ENCODE peak calls at places on chromosomes 12 and 14, in five cellular contexts. One of them, this sample, is unnamed.

GRCh38 chr14:81450100-81450531 is 50.0 kb upstream of the STON2 start:
- DNase-seq in MM.1S: no peak
- DNase-seq in naive thymus-derived CD4-positive, alpha-beta T cell: no peak
- DNase-seq in heart right ventricle: peak; percentile 58
- DNase-seq in esophagus squamous epithelium: no peak
- DNase-seq in this sample: no peak

GRCh38 chr12:124428136-124428791 is 133.4 kb downstream of the RFLNA start:
- DNase-seq in MM.1S: no peak
- DNase-seq in naive thymus-derived CD4-positive, alpha-beta T cell: no peak
- DNase-seq in heart right ventricle: peak; percentile 48
- DNase-seq in esophagus squamous epithelium: no peak
- DNase-seq in this sample: no peak

GRCh38 chr12:57227315-57228115 is 2.0 kb upstream of the SHMT2 start:
- DNase-seq in MM.1S: no peak
- DNase-seq in naive thymus-derived CD4-positive, alpha-beta T cell: no peak
- DNase-seq in heart right ventricle: no peak
- DNase-seq in esophagus squamous epithelium: no peak
- DNase-seq in this sample: no peak

GRCh38 chr12:92485356-92486348 is 217.1 kb upstream of the PLEKHG7 start:
- DNase-seq in MM.1S: no peak
- DNase-seq in naive thymus-derived CD4-positive, alpha-beta T cell: no peak
- DNase-seq in heart right ventricle: no peak
- DNase-seq in esophagus squamous epithelium: no peak
- DNase-seq in this sample: no peak

GRCh38 chr14:72906316-72906715 is 12.4 kb upstream of the DPF3 start:
- DNase-seq in MM.1S: no peak
- DNase-seq in naive thymus-derived CD4-positive, alpha-beta T cell: no peak
- DNase-seq in heart right ventricle: no peak
- DNase-seq in esophagus squamous epithelium: no peak
- DNase-seq in this sample: no peak

GRCh38 chr14:22801716-22802115 is 13.5 kb downstream of the SLC7A7 start:
- DNase-seq in MM.1S: no peak
- DNase-seq in naive thymus-derived CD4-positive, alpha-beta T cell: no peak
- DNase-seq in heart right ventricle: no peak
- DNase-seq in esophagus squamous epithelium: no peak
- DNase-seq in this sample: no peak

GRCh38 chr14:106872619-106873446 is 1346.5 kb downstream of the TMEM121 start:
- DNase-seq in MM.1S: peak; percentile 54
- DNase-seq in naive thymus-derived CD4-positive, alpha-beta T cell: peak; percentile 83
- DNase-seq in heart right ventricle: peak; percentile 54
- DNase-seq in esophagus squamous epithelium: no peak
- DNase-seq in this sample: peak; percentile 76

GRCh38 chr12:31951008-31951407 is 8.2 kb upstream of the RESF1 start:
- DNase-seq in MM.1S: no peak
- DNase-seq in naive thymus-derived CD4-positive, alpha-beta T cell: no peak
- DNase-seq in heart right ventricle: no peak
- DNase-seq in esophagus squamous epithelium: no peak
- DNase-seq in this sample: no peak

GRCh38 chr12:90028620-90029051 is 320.0 kb upstream of the ATP2B1 start:
- DNase-seq in MM.1S: no peak
- DNase-seq in naive thymus-derived CD4-positive, alpha-beta T cell: no peak
- DNase-seq in heart right ventricle: no peak
- DNase-seq in esophagus squamous epithelium: no peak
- DNase-seq in this sample: peak; percentile 1

GRCh38 chr12:5124401-5124800 is 80.7 kb downstream of the KCNA5 start:
- DNase-seq in MM.1S: no peak
- DNase-seq in naive thymus-derived CD4-positive, alpha-beta T cell: no peak
- DNase-seq in heart right ventricle: no peak
- DNase-seq in esophagus squamous epithelium: no peak
- DNase-seq in this sample: no peak

GRCh38 chr12:124434951-124435805 is 132.2 kb downstream of the NCOR2 start:
- DNase-seq in MM.1S: no peak
- DNase-seq in naive thymus-derived CD4-positive, alpha-beta T cell: no peak
- DNase-seq in heart right ventricle: no peak
- DNase-seq in esophagus squamous epithelium: no peak
- DNase-seq in this sample: no peak

GRCh38 chr12:50599366-50600095 is 94.7 kb downstream of the DIP2B start:
- DNase-seq in MM.1S: no peak
- DNase-seq in naive thymus-derived CD4-positive, alpha-beta T cell: no peak
- DNase-seq in heart right ventricle: no peak
- DNase-seq in esophagus squamous epithelium: no peak
- DNase-seq in this sample: no peak

GRCh38 chr12:119630223-119630781 is 36.7 kb downstream of the TMEM233 start:
- DNase-seq in MM.1S: no peak
- DNase-seq in naive thymus-derived CD4-positive, alpha-beta T cell: no peak
- DNase-seq in heart right ventricle: no peak
- DNase-seq in esophagus squamous epithelium: no peak
- DNase-seq in this sample: no peak

GRCh38 chr12:57469334-57470164 is 10.0 kb downstream of the GLI1 start:
- DNase-seq in MM.1S: no peak
- DNase-seq in naive thymus-derived CD4-positive, alpha-beta T cell: no peak
- DNase-seq in heart right ventricle: no peak
- DNase-seq in esophagus squamous epithelium: no peak
- DNase-seq in this sample: peak; percentile 39

GRCh38 chr12:38921025-38921677 is 15.8 kb upstream of the CPNE8 start:
- DNase-seq in MM.1S: peak; percentile 82
- DNase-seq in naive thymus-derived CD4-positive, alpha-beta T cell: no peak
- DNase-seq in heart right ventricle: no peak
- DNase-seq in esophagus squamous epithelium: no peak
- DNase-seq in this sample: no peak

GRCh38 chr14:80544366-80544765 is 333.1 kb upstream of the DIO2 start:
- DNase-seq in MM.1S: no peak
- DNase-seq in naive thymus-derived CD4-positive, alpha-beta T cell: no peak
- DNase-seq in heart right ventricle: no peak
- DNase-seq in esophagus squamous epithelium: no peak
- DNase-seq in this sample: no peak

GRCh38 chr12:91432079-91432478 is 249.5 kb upstream of the DCN start:
- DNase-seq in MM.1S: no peak
- DNase-seq in naive thymus-derived CD4-positive, alpha-beta T cell: no peak
- DNase-seq in heart right ventricle: no peak
- DNase-seq in esophagus squamous epithelium: no peak
- DNase-seq in this sample: no peak

GRCh38 chr12:56338643-56339422 is at the start of gene IL23A:
- DNase-seq in MM.1S: peak; percentile 93
- DNase-seq in naive thymus-derived CD4-positive, alpha-beta T cell: peak; percentile 82
- DNase-seq in heart right ventricle: no peak
- DNase-seq in esophagus squamous epithelium: no peak
- DNase-seq in this sample: peak; percentile 84

GRCh38 chr12:12350868-12351463 is 924 bp upstream of the MANSC1 start:
- DNase-seq in MM.1S: no peak
- DNase-seq in naive thymus-derived CD4-positive, alpha-beta T cell: no peak
- DNase-seq in heart right ventricle: no peak
- DNase-seq in esophagus squamous epithelium: no peak
- DNase-seq in this sample: no peak

GRCh38 chr12:80716711-80717469 is at the start of gene MYF5:
- DNase-seq in MM.1S: no peak
- DNase-seq in naive thymus-derived CD4-positive, alpha-beta T cell: no peak
- DNase-seq in heart right ventricle: no peak
- DNase-seq in esophagus squamous epithelium: no peak
- DNase-seq in this sample: no peak

GRCh38 chr14:100405752-100406455 is 82.8 kb downstream of the SLC25A47 start:
- DNase-seq in MM.1S: no peak
- DNase-seq in naive thymus-derived CD4-positive, alpha-beta T cell: no peak
- DNase-seq in heart right ventricle: no peak
- DNase-seq in esophagus squamous epithelium: no peak
- DNase-seq in this sample: no peak

GRCh38 chr14:96274122-96274910 is 18.3 kb downstream of the BDKRB1 start:
- DNase-seq in MM.1S: no peak
- DNase-seq in naive thymus-derived CD4-positive, alpha-beta T cell: no peak
- DNase-seq in heart right ventricle: no peak
- DNase-seq in esophagus squamous epithelium: no peak
- DNase-seq in this sample: no peak

GRCh38 chr12:97276198-97276580 is 186.4 kb upstream of the RMST start:
- DNase-seq in MM.1S: no peak
- DNase-seq in naive thymus-derived CD4-positive, alpha-beta T cell: no peak
- DNase-seq in heart right ventricle: no peak
- DNase-seq in esophagus squamous epithelium: no peak
- DNase-seq in this sample: no peak

GRCh38 chr14:73797540-73797925 is 54.1 kb upstream of the PTGR2 start:
- DNase-seq in MM.1S: no peak
- DNase-seq in naive thymus-derived CD4-positive, alpha-beta T cell: no peak
- DNase-seq in heart right ventricle: no peak
- DNase-seq in esophagus squamous epithelium: no peak
- DNase-seq in this sample: no peak

GRCh38 chr14:90839024-90839888 is 23.0 kb upstream of the TTC7B start:
- DNase-seq in MM.1S: no peak
- DNase-seq in naive thymus-derived CD4-positive, alpha-beta T cell: no peak
- DNase-seq in heart right ventricle: peak; percentile 62
- DNase-seq in esophagus squamous epithelium: no peak
- DNase-seq in this sample: no peak

GRCh38 chr14:68627868-68628604 is 164.8 kb downstream of the ZFP36L1 start:
- DNase-seq in MM.1S: no peak
- DNase-seq in naive thymus-derived CD4-positive, alpha-beta T cell: peak; percentile 44
- DNase-seq in heart right ventricle: peak; percentile 71
- DNase-seq in esophagus squamous epithelium: no peak
- DNase-seq in this sample: peak; percentile 54

GRCh38 chr12:105292705-105293104 is 37.8 kb upstream of the C12orf75 start:
- DNase-seq in MM.1S: no peak
- DNase-seq in naive thymus-derived CD4-positive, alpha-beta T cell: no peak
- DNase-seq in heart right ventricle: no peak
- DNase-seq in esophagus squamous epithelium: no peak
- DNase-seq in this sample: no peak

GRCh38 chr14:89407856-89408255 is 9.2 kb downstream of the FOXN3 start:
- DNase-seq in MM.1S: no peak
- DNase-seq in naive thymus-derived CD4-positive, alpha-beta T cell: no peak
- DNase-seq in heart right ventricle: no peak
- DNase-seq in esophagus squamous epithelium: no peak
- DNase-seq in this sample: no peak

GRCh38 chr12:96864335-96864734 is 42.7 kb upstream of the NEDD1 start:
- DNase-seq in MM.1S: no peak
- DNase-seq in naive thymus-derived CD4-positive, alpha-beta T cell: no peak
- DNase-seq in heart right ventricle: no peak
- DNase-seq in esophagus squamous epithelium: no peak
- DNase-seq in this sample: no peak

GRCh38 chr12:21526053-21526452 is at the start of gene SPX:
- DNase-seq in MM.1S: no peak
- DNase-seq in naive thymus-derived CD4-positive, alpha-beta T cell: no peak
- DNase-seq in heart right ventricle: no peak
- DNase-seq in esophagus squamous epithelium: no peak
- DNase-seq in this sample: no peak

GRCh38 chr12:88996389-88996788 is 355.9 kb downstream of the DUSP6 start:
- DNase-seq in MM.1S: no peak
- DNase-seq in naive thymus-derived CD4-positive, alpha-beta T cell: no peak
- DNase-seq in heart right ventricle: no peak
- DNase-seq in esophagus squamous epithelium: no peak
- DNase-seq in this sample: no peak

GRCh38 chr12:42090899-42091298 is 53.8 kb downstream of the GXYLT1 start:
- DNase-seq in MM.1S: no peak
- DNase-seq in naive thymus-derived CD4-positive, alpha-beta T cell: no peak
- DNase-seq in heart right ventricle: no peak
- DNase-seq in esophagus squamous epithelium: no peak
- DNase-seq in this sample: no peak

GRCh38 chr14:103500148-103500990 is 22.3 kb downstream of the CKB start:
- DNase-seq in MM.1S: peak; percentile 27
- DNase-seq in naive thymus-derived CD4-positive, alpha-beta T cell: peak; percentile 64
- DNase-seq in heart right ventricle: peak; percentile 87
- DNase-seq in esophagus squamous epithelium: no peak
- DNase-seq in this sample: peak; percentile 70

GRCh38 chr14:106115401-106115800 is 589.0 kb downstream of the TMEM121 start:
- DNase-seq in MM.1S: no peak
- DNase-seq in naive thymus-derived CD4-positive, alpha-beta T cell: no peak
- DNase-seq in heart right ventricle: no peak
- DNase-seq in esophagus squamous epithelium: no peak
- DNase-seq in this sample: no peak

GRCh38 chr12:75825686-75826085 is 205.9 kb downstream of the PHLDA1 start:
- DNase-seq in MM.1S: no peak
- DNase-seq in naive thymus-derived CD4-positive, alpha-beta T cell: no peak
- DNase-seq in heart right ventricle: no peak
- DNase-seq in esophagus squamous epithelium: no peak
- DNase-seq in this sample: no peak

GRCh38 chr14:64717870-64718269 is 13.6 kb downstream of the PLEKHG3 start:
- DNase-seq in MM.1S: no peak
- DNase-seq in naive thymus-derived CD4-positive, alpha-beta T cell: no peak
- DNase-seq in heart right ventricle: no peak
- DNase-seq in esophagus squamous epithelium: no peak
- DNase-seq in this sample: no peak

GRCh38 chr14:64721391-64721791 is 17.2 kb downstream of the PLEKHG3 start:
- DNase-seq in MM.1S: no peak
- DNase-seq in naive thymus-derived CD4-positive, alpha-beta T cell: no peak
- DNase-seq in heart right ventricle: no peak
- DNase-seq in esophagus squamous epithelium: no peak
- DNase-seq in this sample: no peak

GRCh38 chr14:64719601-64720000 is 15.4 kb downstream of the PLEKHG3 start:
- DNase-seq in MM.1S: no peak
- DNase-seq in naive thymus-derived CD4-positive, alpha-beta T cell: no peak
- DNase-seq in heart right ventricle: no peak
- DNase-seq in esophagus squamous epithelium: no peak
- DNase-seq in this sample: no peak

GRCh38 chr14:64720190-64720589 is 16.0 kb downstream of the PLEKHG3 start:
- DNase-seq in MM.1S: no peak
- DNase-seq in naive thymus-derived CD4-positive, alpha-beta T cell: no peak
- DNase-seq in heart right ventricle: no peak
- DNase-seq in esophagus squamous epithelium: no peak
- DNase-seq in this sample: no peak

DNA sequence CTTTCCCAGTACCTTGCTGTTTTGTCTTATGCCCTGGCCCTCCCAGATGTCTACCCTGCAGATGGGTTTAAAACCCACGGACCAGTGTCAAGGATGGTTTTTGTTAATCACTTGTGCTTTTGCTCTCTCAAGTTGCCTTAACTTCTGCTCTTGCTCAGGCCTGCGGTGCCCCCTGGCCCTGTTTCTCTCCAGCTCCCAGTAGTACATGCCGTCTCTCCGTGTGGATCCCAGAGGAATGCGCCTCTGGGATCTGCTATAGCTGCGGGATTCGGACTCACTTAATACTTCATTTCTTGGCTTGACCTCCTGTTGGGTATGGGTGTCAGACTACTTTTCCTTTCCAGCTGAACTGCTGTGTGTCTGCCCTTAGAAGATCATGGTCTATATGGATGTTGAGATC is 14.5 kb downstream of the PLEKHG3 start:
- DNase-seq in MM.1S: no peak
- DNase-seq in naive thymus-derived CD4-positive, alpha-beta T cell: no peak
- DNase-seq in heart right ventricle: no peak
- DNase-seq in esophagus squamous epithelium: no peak
- DNase-seq in this sample: no peak
- H3K4me1 ChIP-seq in MM.1S: no peaks in the 10 kb centered on the region
- H3K4me1 ChIP-seq in naive thymus-derived CD4-positive, alpha-beta T cell: peaks cover 64% of the 10 kb centered on the region
- H3K4me1 ChIP-seq in heart right ventricle: peaks cover 54% of the 10 kb centered on the region
- H3K4me1 ChIP-seq in esophagus squamous epithelium: peaks cover 97% of the 10 kb centered on the region
- H3K4me1 ChIP-seq in this sample: peaks cover 100% of the 10 kb centered on the region

GRCh38 chr12:7019043-7019569 is 830 bp upstream of the LPCAT3 start:
- DNase-seq in MM.1S: no peak
- DNase-seq in naive thymus-derived CD4-positive, alpha-beta T cell: no peak
- DNase-seq in heart right ventricle: no peak
- DNase-seq in esophagus squamous epithelium: no peak
- DNase-seq in this sample: no peak
- H3K27ac ChIP-seq in MM.1S: no peak overlapping the region
- H3K27ac ChIP-seq in naive thymus-derived CD4-positive, alpha-beta T cell: peak overlapping the region; percentile 89
- H3K27ac ChIP-seq in heart right ventricle: peak overlapping the region; percentile 88
- H3K27ac ChIP-seq in esophagus squamous epithelium: peak overlapping the region; percentile 89
- H3K27ac ChIP-seq in this sample: peak overlapping the region; percentile 85

GRCh38 chr12:33488036-33488435 is 48.4 kb upstream of the SYT10 start:
- DNase-seq in MM.1S: no peak
- DNase-seq in naive thymus-derived CD4-positive, alpha-beta T cell: no peak
- DNase-seq in heart right ventricle: no peak
- DNase-seq in esophagus squamous epithelium: no peak
- DNase-seq in this sample: no peak
- H3K4me3 ChIP-seq in MM.1S: no peak overlapping the region
- H3K4me3 ChIP-seq in naive thymus-derived CD4-positive, alpha-beta T cell: no peak overlapping the region
- H3K4me3 ChIP-seq in heart right ventricle: no peak overlapping the region
- H3K4me3 ChIP-seq in esophagus squamous epithelium: no peak overlapping the region
- H3K4me3 ChIP-seq in this sample: no peak overlapping the region

GRCh38 chr12:51950682-51951198 is 759 bp upstream of the ACVR1B start:
- DNase-seq in MM.1S: no peak
- DNase-seq in naive thymus-derived CD4-positive, alpha-beta T cell: no peak
- DNase-seq in heart right ventricle: no peak
- DNase-seq in esophagus squamous epithelium: no peak
- DNase-seq in this sample: no peak
- H3K4me1 ChIP-seq in MM.1S: peaks cover 5% of the 10 kb centered on the region
- H3K4me1 ChIP-seq in naive thymus-derived CD4-positive, alpha-beta T cell: peaks cover 16% of the 10 kb centered on the region
- H3K4me1 ChIP-seq in heart right ventricle: peaks cover 36% of the 10 kb centered on the region
- H3K4me1 ChIP-seq in esophagus squamous epithelium: peaks cover 43% of the 10 kb centered on the region
- H3K4me1 ChIP-seq in this sample: peaks cover 30% of the 10 kb centered on the region